ENCODE peak calls at places on chromosome 13, in seven cellular contexts. One of them, this sample, is unnamed.

GRCh38 chr13:77697208-77698103 is at the start of gene SLAIN1:
- DNase-seq in Caco-2: peak
- DNase-seq in adrenal gland: peak
- DNase-seq in GM23338: peak
- DNase-seq in AG04449: no peak
- DNase-seq in fibroblast of pulmonary artery: peak
- DNase-seq in CD4-positive, alpha-beta T cell: peak
- DNase-seq in this sample: peak

GRCh38 chr13:95002968-95003813 is 290.8 kb upstream of the SOX21 start:
- DNase-seq in adrenal gland: no peak
- DNase-seq in fibroblast of pulmonary artery: no peak
- DNase-seq in Caco-2: peak
- DNase-seq in GM23338: peak
- DNase-seq in AG04449: no peak
- DNase-seq in CD4-positive, alpha-beta T cell: no peak
- DNase-seq in this sample: peak

GRCh38 chr13:65532231-65532630 is 1697.9 kb downstream of the PCDH9 start:
- DNase-seq in CD4-positive, alpha-beta T cell: no peak
- DNase-seq in GM23338: no peak
- DNase-seq in fibroblast of pulmonary artery: no peak
- DNase-seq in AG04449: no peak
- DNase-seq in adrenal gland: no peak
- DNase-seq in Caco-2: no peak
- DNase-seq in this sample: no peak

GRCh38 chr13:45534604-45535003 is 69.9 kb downstream of the COG3 start:
- DNase-seq in fibroblast of pulmonary artery: no peak
- DNase-seq in adrenal gland: no peak
- DNase-seq in Caco-2: no peak
- DNase-seq in GM23338: no peak
- DNase-seq in AG04449: no peak
- DNase-seq in CD4-positive, alpha-beta T cell: no peak
- DNase-seq in this sample: no peak

GRCh38 chr13:42036711-42037110 is 11.7 kb upstream of the DGKH start:
- DNase-seq in GM23338: no peak
- DNase-seq in CD4-positive, alpha-beta T cell: no peak
- DNase-seq in Caco-2: no peak
- DNase-seq in adrenal gland: no peak
- DNase-seq in fibroblast of pulmonary artery: no peak
- DNase-seq in AG04449: no peak
- DNase-seq in this sample: no peak

GRCh38 chr13:111233080-111233479 is 87.4 kb upstream of the TEX29 start:
- DNase-seq in CD4-positive, alpha-beta T cell: no peak
- DNase-seq in adrenal gland: no peak
- DNase-seq in Caco-2: no peak
- DNase-seq in fibroblast of pulmonary artery: no peak
- DNase-seq in AG04449: no peak
- DNase-seq in GM23338: no peak
- DNase-seq in this sample: no peak

GRCh38 chr13:95484052-95484451 is 68.5 kb upstream of the CLDN10 start:
- DNase-seq in Caco-2: no peak
- DNase-seq in GM23338: no peak
- DNase-seq in AG04449: no peak
- DNase-seq in CD4-positive, alpha-beta T cell: no peak
- DNase-seq in adrenal gland: no peak
- DNase-seq in fibroblast of pulmonary artery: no peak
- DNase-seq in this sample: no peak

GRCh38 chr13:78875792-78876580 is 217.0 kb upstream of the OBI1 start:
- DNase-seq in CD4-positive, alpha-beta T cell: no peak
- DNase-seq in GM23338: peak
- DNase-seq in fibroblast of pulmonary artery: no peak
- DNase-seq in AG04449: no peak
- DNase-seq in Caco-2: peak
- DNase-seq in adrenal gland: no peak
- DNase-seq in this sample: no peak

GRCh38 chr13:63517376-63517775 is 2101.7 kb upstream of the PCDH20 start:
- DNase-seq in AG04449: peak
- DNase-seq in fibroblast of pulmonary artery: peak
- DNase-seq in CD4-positive, alpha-beta T cell: no peak
- DNase-seq in Caco-2: no peak
- DNase-seq in adrenal gland: no peak
- DNase-seq in GM23338: no peak
- DNase-seq in this sample: no peak

GRCh38 chr13:58620171-58620570 is 988.6 kb downstream of the PCDH17 start:
- DNase-seq in fibroblast of pulmonary artery: no peak
- DNase-seq in adrenal gland: no peak
- DNase-seq in CD4-positive, alpha-beta T cell: no peak
- DNase-seq in AG04449: no peak
- DNase-seq in Caco-2: no peak
- DNase-seq in GM23338: peak
- DNase-seq in this sample: no peak

GRCh38 chr13:114230117-114230516 is 4.6 kb upstream of the CDC16 start:
- DNase-seq in GM23338: peak
- DNase-seq in fibroblast of pulmonary artery: no peak
- DNase-seq in AG04449: no peak
- DNase-seq in CD4-positive, alpha-beta T cell: no peak
- DNase-seq in Caco-2: no peak
- DNase-seq in adrenal gland: no peak
- DNase-seq in this sample: no peak

DNA sequence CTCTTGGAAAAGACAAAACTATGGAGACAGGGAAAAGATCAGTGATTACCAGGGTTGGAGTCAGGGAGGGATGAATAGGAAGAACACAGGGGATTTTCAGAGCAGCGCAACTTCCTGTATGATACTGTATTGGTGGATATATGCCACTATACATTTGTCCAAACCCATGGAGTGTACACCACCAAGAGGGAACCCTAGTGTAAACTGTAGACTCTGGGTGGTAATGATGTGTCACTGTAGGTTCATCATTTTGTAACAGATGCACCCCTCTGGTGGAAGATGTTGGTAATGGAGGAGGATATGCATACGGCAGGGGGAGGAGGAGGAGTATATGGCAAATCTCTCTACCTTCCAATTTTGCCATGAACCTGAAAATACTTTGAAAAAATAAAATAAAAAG is 68.1 kb downstream of the UFM1 start:
- DNase-seq in GM23338: peak
- DNase-seq in adrenal gland: no peak
- DNase-seq in AG04449: no peak
- DNase-seq in Caco-2: peak
- DNase-seq in CD4-positive, alpha-beta T cell: no peak
- DNase-seq in fibroblast of pulmonary artery: peak
- DNase-seq in this sample: no peak
- TF ChIP-seq CTCF in GM23338: peak
- TF ChIP-seq CTCF in adrenal gland: peak
- TF ChIP-seq CTCF in AG04449: peak
- TF ChIP-seq CTCF in Caco-2: peak
- TF ChIP-seq CTCF in CD4-positive, alpha-beta T cell: no peak
- TF ChIP-seq CTCF in fibroblast of pulmonary artery: peak
- TF ChIP-seq CTCF in this sample: peak

GRCh38 chr13:20550799-20551198 is 16.2 kb upstream of the IFT88 start:
- DNase-seq in fibroblast of pulmonary artery: no peak
- DNase-seq in AG04449: no peak
- DNase-seq in Caco-2: no peak
- DNase-seq in GM23338: no peak
- DNase-seq in CD4-positive, alpha-beta T cell: no peak
- DNase-seq in adrenal gland: no peak
- DNase-seq in this sample: no peak
- TF ChIP-seq CTCF in fibroblast of pulmonary artery: no peak
- TF ChIP-seq CTCF in AG04449: no peak
- TF ChIP-seq CTCF in Caco-2: no peak
- TF ChIP-seq CTCF in GM23338: no peak
- TF ChIP-seq CTCF in CD4-positive, alpha-beta T cell: no peak
- TF ChIP-seq CTCF in adrenal gland: no peak
- TF ChIP-seq CTCF in this sample: no peak

GRCh38 chr13:49792550-49793324 is at the start of gene KPNA3:
- DNase-seq in Caco-2: peak
- DNase-seq in adrenal gland: peak
- DNase-seq in GM23338: peak
- DNase-seq in fibroblast of pulmonary artery: peak
- DNase-seq in CD4-positive, alpha-beta T cell: peak
- DNase-seq in AG04449: peak
- DNase-seq in this sample: peak
- TF ChIP-seq CTCF in Caco-2: peak
- TF ChIP-seq CTCF in adrenal gland: no peak
- TF ChIP-seq CTCF in GM23338: no peak
- TF ChIP-seq CTCF in fibroblast of pulmonary artery: no peak
- TF ChIP-seq CTCF in CD4-positive, alpha-beta T cell: no peak
- TF ChIP-seq CTCF in AG04449: peak
- TF ChIP-seq CTCF in this sample: no peak

GRCh38 chr13:48093588-48093987 is 1.3 kb downstream of the MED4 start:
- DNase-seq in fibroblast of pulmonary artery: no peak
- DNase-seq in Caco-2: no peak
- DNase-seq in adrenal gland: no peak
- DNase-seq in GM23338: no peak
- DNase-seq in AG04449: no peak
- DNase-seq in CD4-positive, alpha-beta T cell: no peak
- DNase-seq in this sample: no peak

GRCh38 chr13:48094781-48095502 is at the start of gene MED4:
- DNase-seq in adrenal gland: peak
- DNase-seq in fibroblast of pulmonary artery: peak
- DNase-seq in CD4-positive, alpha-beta T cell: peak
- DNase-seq in GM23338: peak
- DNase-seq in AG04449: peak
- DNase-seq in Caco-2: peak
- DNase-seq in this sample: peak

GRCh38 chr13:48097793-48098192 is 2.9 kb upstream of the MED4 start:
- DNase-seq in AG04449: no peak
- DNase-seq in Caco-2: no peak
- DNase-seq in CD4-positive, alpha-beta T cell: no peak
- DNase-seq in GM23338: no peak
- DNase-seq in fibroblast of pulmonary artery: no peak
- DNase-seq in adrenal gland: no peak
- DNase-seq in this sample: no peak

GRCh38 chr13:48096670-48097069 is 1.8 kb upstream of the MED4 start:
- DNase-seq in adrenal gland: no peak
- DNase-seq in Caco-2: no peak
- DNase-seq in CD4-positive, alpha-beta T cell: no peak
- DNase-seq in fibroblast of pulmonary artery: no peak
- DNase-seq in GM23338: peak
- DNase-seq in AG04449: no peak
- DNase-seq in this sample: no peak

GRCh38 chr13:48094404-48094780 is 512 bp downstream of the MED4 start:
- DNase-seq in Caco-2: no peak
- DNase-seq in fibroblast of pulmonary artery: no peak
- DNase-seq in AG04449: no peak
- DNase-seq in CD4-positive, alpha-beta T cell: no peak
- DNase-seq in GM23338: peak
- DNase-seq in adrenal gland: no peak
- DNase-seq in this sample: no peak
- TF ChIP-seq CTCF in Caco-2: no peak
- TF ChIP-seq CTCF in fibroblast of pulmonary artery: no peak
- TF ChIP-seq CTCF in AG04449: no peak
- TF ChIP-seq CTCF in CD4-positive, alpha-beta T cell: no peak
- TF ChIP-seq CTCF in GM23338: no peak
- TF ChIP-seq CTCF in adrenal gland: no peak
- TF ChIP-seq CTCF in this sample: no peak

GRCh38 chr13:22800726-22801401 is 379.9 kb upstream of the SGCG start:
- DNase-seq in AG04449: no peak
- DNase-seq in adrenal gland: peak
- DNase-seq in CD4-positive, alpha-beta T cell: no peak
- DNase-seq in fibroblast of pulmonary artery: peak
- DNase-seq in GM23338: no peak
- DNase-seq in Caco-2: no peak
- DNase-seq in this sample: no peak

DNA sequence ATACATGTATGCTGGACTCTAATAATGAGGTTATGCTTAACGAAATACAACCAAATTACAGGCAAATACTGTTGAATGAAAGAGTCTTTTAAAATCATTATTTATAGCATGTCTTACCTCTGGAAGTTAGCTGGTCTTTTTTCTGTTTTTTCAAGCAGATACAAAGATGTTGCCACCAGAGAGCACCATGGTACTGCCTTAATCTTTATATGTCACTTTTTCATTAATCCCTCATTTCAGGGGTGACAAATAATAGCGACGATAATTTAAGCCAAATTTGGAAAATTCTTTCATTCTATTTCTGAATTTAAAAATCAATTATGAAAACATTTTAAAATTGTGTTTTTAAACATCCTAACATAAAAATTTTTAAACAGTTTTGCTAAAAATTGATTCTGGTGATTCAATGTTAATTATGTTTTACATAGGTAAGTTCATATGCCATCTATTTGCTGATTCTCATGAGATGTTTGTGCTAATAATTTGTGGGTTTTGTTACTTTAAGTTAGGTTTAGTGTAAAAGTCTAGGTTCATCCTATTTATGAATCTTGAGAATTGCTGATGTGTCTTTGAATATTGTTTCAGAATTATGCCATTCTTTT is 379.3 kb upstream of the SGCG start:
- DNase-seq in AG04449: no peak
- DNase-seq in fibroblast of pulmonary artery: peak
- DNase-seq in adrenal gland: no peak
- DNase-seq in Caco-2: no peak
- DNase-seq in CD4-positive, alpha-beta T cell: no peak
- DNase-seq in GM23338: peak
- DNase-seq in this sample: no peak
- TF ChIP-seq CTCF in AG04449: no peak
- TF ChIP-seq CTCF in fibroblast of pulmonary artery: no peak
- TF ChIP-seq CTCF in adrenal gland: peak
- TF ChIP-seq CTCF in Caco-2: peak
- TF ChIP-seq CTCF in CD4-positive, alpha-beta T cell: no peak
- TF ChIP-seq CTCF in GM23338: peak
- TF ChIP-seq CTCF in this sample: peak

DNA sequence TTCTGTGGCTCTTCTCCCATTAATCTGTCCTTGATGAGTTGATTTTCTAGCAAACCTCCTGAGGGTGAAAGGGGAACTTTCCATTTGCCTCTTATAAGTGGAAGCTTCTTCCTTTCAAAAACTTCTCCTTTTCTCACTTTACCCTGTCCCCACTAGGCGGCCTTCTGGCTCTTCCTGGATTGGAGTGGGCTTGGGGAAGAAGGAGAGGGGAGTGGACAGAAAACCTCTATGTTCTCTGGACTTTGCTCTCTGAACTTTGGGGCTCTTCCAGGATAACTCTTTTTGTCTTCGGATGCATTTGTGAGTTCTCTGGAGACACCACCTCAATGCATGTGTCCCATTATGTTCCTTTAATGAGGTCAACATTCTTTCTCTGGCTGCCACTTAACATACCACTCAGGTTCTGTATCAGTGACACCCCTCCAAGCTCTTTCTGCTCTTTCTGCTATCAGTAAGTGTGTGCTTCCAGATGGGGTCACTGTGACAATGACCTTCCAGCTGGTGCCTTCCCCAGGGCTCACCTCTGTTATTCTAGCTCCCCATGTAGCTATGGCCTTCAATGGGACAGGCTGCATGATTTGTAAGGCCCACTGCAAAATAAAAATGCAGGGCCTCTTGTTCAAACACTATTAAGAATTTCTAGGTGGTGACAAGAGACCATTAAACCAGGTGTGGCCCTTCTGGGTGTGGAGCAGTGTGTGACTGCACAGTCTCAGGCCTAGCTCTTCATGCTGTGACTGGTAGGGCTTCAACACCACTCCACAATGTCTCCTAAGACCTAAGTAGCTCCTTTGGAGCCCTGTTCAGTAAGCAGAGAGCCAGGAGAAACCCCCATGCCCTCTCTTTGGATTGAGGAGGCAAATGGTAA is 389.2 kb downstream of the EFNB2 start:
- DNase-seq in adrenal gland: no peak
- DNase-seq in fibroblast of pulmonary artery: no peak
- DNase-seq in GM23338: no peak
- DNase-seq in AG04449: no peak
- DNase-seq in CD4-positive, alpha-beta T cell: no peak
- DNase-seq in Caco-2: peak
- DNase-seq in this sample: no peak
- TF ChIP-seq CTCF in adrenal gland: no peak
- TF ChIP-seq CTCF in fibroblast of pulmonary artery: no peak
- TF ChIP-seq CTCF in GM23338: peak
- TF ChIP-seq CTCF in AG04449: no peak
- TF ChIP-seq CTCF in CD4-positive, alpha-beta T cell: no peak
- TF ChIP-seq CTCF in Caco-2: peak
- TF ChIP-seq CTCF in this sample: no peak